ENCODE peak calls at places on chromosomes 1 and 21, in eight cellular contexts. C, I, H, U, O, B, E and F are unnamed samples.

GRCh38 chr1:94327001-94327685 is 89.8 kb upstream of the ARHGAP29 start:
- DNase-seq in C (peak), I (peak), H (no peak), U (no peak), O (no peak), B (no peak), E (peak), F (no peak)

GRCh38 chr1:222347627-222348026 is 200.3 kb downstream of the HHIPL2 start:
- DNase-seq in C (no peak), I (no peak), H (no peak), U (no peak), O (no peak), B (no peak), E (no peak), F (no peak)

GRCh38 chr1:68188644-68189340 is 43.5 kb downstream of the WLS start:
- DNase-seq in C (no peak), I (no peak), H (no peak), U (no peak), O (no peak), B (no peak), E (no peak), F (no peak)

GRCh38 chr21:44049606-44050005 is 37.5 kb downstream of the TRAPPC10 start:
- DNase-seq in C (no peak), I (no peak), H (no peak), U (no peak), O (no peak), B (no peak), E (no peak), F (no peak)

GRCh38 chr1:14924012-14924452 is 229.5 kb upstream of the TMEM51 start:
- DNase-seq in C (peak), I (peak), H (peak), U (no peak), O (no peak), B (peak), E (peak), F (no peak)

GRCh38 chr1:59678065-59678808 is 136.5 kb upstream of the HOOK1 start:
- DNase-seq in C (no peak), I (no peak), H (no peak), U (no peak), O (no peak), B (no peak), E (peak), F (no peak)

GRCh38 chr1:103496014-103496635 is 29.4 kb upstream of the RNPC3 start:
- DNase-seq in C (no peak), I (no peak), H (no peak), U (no peak), O (no peak), B (peak), E (no peak), F (no peak)

GRCh38 chr21:45203983-45204382 is 83.7 kb downstream of the POFUT2 start:
- DNase-seq in C (no peak), I (no peak), H (no peak), U (no peak), O (no peak), B (no peak), E (no peak), F (no peak)

GRCh38 chr1:156926175-156926574 is 5.7 kb downstream of the LRRC71 start:
- DNase-seq in C (no peak), I (peak), H (no peak), U (peak), O (no peak), B (peak), E (no peak), F (no peak)